ENCODE peak calls at places on chromosomes 12 and 14, in seven cellular contexts. One of them, this sample, is unnamed. For H3K36me3, the result is how much of the 10 kb centered on the place peaks cover.

GRCh38 chr12:131075194-131075593 is 121.5 kb downstream of the ADGRD1 start:
- DNase-seq in prostate gland: no peak
- DNase-seq in ovary: peak
- DNase-seq in transverse colon: no peak
- DNase-seq in uterus: no peak
- DNase-seq in HCT116: no peak
- DNase-seq in IMR-90: no peak
- DNase-seq in this sample: no peak

GRCh38 chr14:78848234-78848820 is 678.2 kb downstream of the NRXN3 start:
- DNase-seq in prostate gland: peak
- DNase-seq in transverse colon: peak
- DNase-seq in ovary: no peak
- DNase-seq in IMR-90: peak
- DNase-seq in HCT116: peak
- DNase-seq in uterus: no peak
- DNase-seq in this sample: peak

GRCh38 chr12:6871052-6871957 is 1.8 kb downstream of the SPSB2 start:
- DNase-seq in IMR-90: no peak
- DNase-seq in HCT116: peak
- DNase-seq in uterus: no peak
- DNase-seq in transverse colon: peak
- DNase-seq in prostate gland: no peak
- DNase-seq in ovary: no peak
- DNase-seq in this sample: peak

GRCh38 chr12:104181313-104181712 is 34.3 kb upstream of the TXNRD1 start:
- DNase-seq in ovary: no peak
- DNase-seq in prostate gland: no peak
- DNase-seq in uterus: no peak
- DNase-seq in transverse colon: no peak
- DNase-seq in HCT116: no peak
- DNase-seq in IMR-90: peak
- DNase-seq in this sample: no peak

GRCh38 chr12:2273751-2274150 is 221.0 kb downstream of the CACNA1C start:
- DNase-seq in transverse colon: no peak
- DNase-seq in uterus: no peak
- DNase-seq in IMR-90: no peak
- DNase-seq in HCT116: no peak
- DNase-seq in prostate gland: no peak
- DNase-seq in ovary: no peak
- DNase-seq in this sample: no peak

GRCh38 chr14:60722836-60723217 is 1.3 kb downstream of the SIX4 start:
- DNase-seq in IMR-90: peak
- DNase-seq in transverse colon: peak
- DNase-seq in ovary: no peak
- DNase-seq in HCT116: no peak
- DNase-seq in uterus: peak
- DNase-seq in prostate gland: peak
- DNase-seq in this sample: no peak

GRCh38 chr12:87074801-87075200 is 818.6 kb upstream of the MGAT4C start:
- DNase-seq in transverse colon: no peak
- DNase-seq in HCT116: no peak
- DNase-seq in prostate gland: no peak
- DNase-seq in ovary: no peak
- DNase-seq in uterus: no peak
- DNase-seq in IMR-90: peak
- DNase-seq in this sample: no peak

GRCh38 chr12:52631264-52631663 is 12.9 kb upstream of the KRT73 start:
- DNase-seq in IMR-90: no peak
- DNase-seq in transverse colon: no peak
- DNase-seq in HCT116: no peak
- DNase-seq in prostate gland: no peak
- DNase-seq in uterus: no peak
- DNase-seq in ovary: no peak
- DNase-seq in this sample: no peak

GRCh38 chr12:27922591-27923139 is 49.9 kb downstream of the PTHLH start:
- DNase-seq in HCT116: no peak
- DNase-seq in prostate gland: peak
- DNase-seq in uterus: peak
- DNase-seq in IMR-90: peak
- DNase-seq in ovary: peak
- DNase-seq in transverse colon: no peak
- DNase-seq in this sample: no peak

GRCh38 chr12:77231548-77231947 is 166.2 kb upstream of the E2F7 start:
- DNase-seq in transverse colon: peak
- DNase-seq in ovary: peak
- DNase-seq in IMR-90: peak
- DNase-seq in HCT116: no peak
- DNase-seq in prostate gland: peak
- DNase-seq in uterus: peak
- DNase-seq in this sample: peak

GRCh38 chr12:56749364-56749763 is 2.8 kb downstream of the PRIM1 start:
- DNase-seq in IMR-90: no peak
- DNase-seq in HCT116: no peak
- DNase-seq in prostate gland: no peak
- DNase-seq in ovary: no peak
- DNase-seq in transverse colon: no peak
- DNase-seq in uterus: no peak
- DNase-seq in this sample: no peak

GRCh38 chr14:81323621-81324400 is 76.3 kb downstream of the STON2 start:
- DNase-seq in transverse colon: peak
- DNase-seq in HCT116: peak
- DNase-seq in ovary: no peak
- DNase-seq in uterus: no peak
- DNase-seq in IMR-90: no peak
- DNase-seq in prostate gland: peak
- DNase-seq in this sample: peak

GRCh38 chr14:100329233-100330006 is 6.3 kb downstream of the SLC25A47 start:
- DNase-seq in HCT116: no peak
- DNase-seq in prostate gland: no peak
- DNase-seq in ovary: no peak
- DNase-seq in transverse colon: no peak
- DNase-seq in IMR-90: no peak
- DNase-seq in uterus: no peak
- DNase-seq in this sample: no peak

GRCh38 chr14:71753976-71754375 is 178.3 kb upstream of the RGS6 start:
- DNase-seq in transverse colon: no peak
- DNase-seq in HCT116: no peak
- DNase-seq in IMR-90: no peak
- DNase-seq in prostate gland: no peak
- DNase-seq in uterus: no peak
- DNase-seq in ovary: no peak
- DNase-seq in this sample: no peak

GRCh38 chr12:31583878-31584277 is 7.1 kb downstream of the DENND5B start:
- DNase-seq in IMR-90: no peak
- DNase-seq in ovary: no peak
- DNase-seq in HCT116: no peak
- DNase-seq in transverse colon: no peak
- DNase-seq in uterus: no peak
- DNase-seq in prostate gland: no peak
- DNase-seq in this sample: no peak

GRCh38 chr14:92481386-92481785 is 32.2 kb upstream of the RIN3 start:
- DNase-seq in transverse colon: peak
- DNase-seq in ovary: no peak
- DNase-seq in HCT116: no peak
- DNase-seq in IMR-90: peak
- DNase-seq in prostate gland: no peak
- DNase-seq in uterus: no peak
- DNase-seq in this sample: no peak

GRCh38 chr14:39016733-39017095 is 86.3 kb downstream of the SEC23A start:
- DNase-seq in HCT116: no peak
- DNase-seq in ovary: no peak
- DNase-seq in transverse colon: no peak
- DNase-seq in prostate gland: no peak
- DNase-seq in IMR-90: no peak
- DNase-seq in uterus: no peak
- DNase-seq in this sample: no peak

DNA sequence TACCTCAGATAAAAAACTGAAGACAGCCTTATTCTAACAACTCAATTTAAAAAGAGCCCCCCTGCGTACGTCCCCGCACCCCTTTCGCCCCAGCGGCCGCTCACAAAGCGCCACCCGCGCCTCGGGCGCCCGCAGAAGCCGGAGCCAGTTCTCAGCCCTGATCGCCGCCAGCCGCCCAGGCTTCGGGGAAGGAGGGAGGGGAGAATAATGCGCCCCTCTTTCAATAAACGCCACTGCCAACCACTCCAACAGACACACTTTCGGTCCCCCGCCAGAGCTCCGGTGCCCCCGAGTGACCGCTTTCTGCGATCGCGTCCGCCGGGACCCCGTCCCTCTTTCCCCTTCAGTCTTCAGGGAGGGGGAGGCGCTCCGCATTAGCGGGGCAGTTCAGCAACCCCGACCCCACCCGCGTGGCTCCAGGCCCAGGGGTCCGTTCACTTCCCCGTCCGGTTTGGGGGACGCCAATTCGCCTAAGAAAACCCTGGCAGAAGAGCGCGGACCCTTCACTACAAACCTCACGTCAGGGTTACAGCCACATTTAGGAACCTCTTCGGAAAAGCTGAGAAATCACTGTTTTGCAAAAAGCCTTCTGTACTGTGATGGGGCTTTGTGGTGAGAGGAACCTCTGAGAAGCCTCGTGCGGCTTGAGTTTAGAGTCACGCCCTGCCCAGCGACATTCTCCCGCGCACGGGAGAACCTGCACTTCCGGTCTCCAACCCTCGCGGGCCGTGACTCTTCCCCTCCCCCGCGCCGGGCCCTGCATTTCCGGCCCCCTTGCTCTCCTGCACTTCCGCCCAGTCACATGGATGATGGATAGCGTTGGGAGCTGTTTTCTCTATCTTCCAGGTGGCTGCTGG is 18.7 kb downstream of the FOXG1 start:
- DNase-seq in transverse colon: no peak
- DNase-seq in HCT116: no peak
- DNase-seq in uterus: no peak
- DNase-seq in prostate gland: no peak
- DNase-seq in IMR-90: peak
- DNase-seq in ovary: no peak
- DNase-seq in this sample: no peak
- TF ChIP-seq POLR2A in transverse colon: no peak
- TF ChIP-seq POLR2A in HCT116: no peak
- TF ChIP-seq POLR2A in uterus: no peak
- TF ChIP-seq POLR2A in prostate gland: no peak
- TF ChIP-seq POLR2A in IMR-90: no peak
- TF ChIP-seq POLR2A in ovary: no peak
- TF ChIP-seq POLR2A in this sample: no peak

DNA sequence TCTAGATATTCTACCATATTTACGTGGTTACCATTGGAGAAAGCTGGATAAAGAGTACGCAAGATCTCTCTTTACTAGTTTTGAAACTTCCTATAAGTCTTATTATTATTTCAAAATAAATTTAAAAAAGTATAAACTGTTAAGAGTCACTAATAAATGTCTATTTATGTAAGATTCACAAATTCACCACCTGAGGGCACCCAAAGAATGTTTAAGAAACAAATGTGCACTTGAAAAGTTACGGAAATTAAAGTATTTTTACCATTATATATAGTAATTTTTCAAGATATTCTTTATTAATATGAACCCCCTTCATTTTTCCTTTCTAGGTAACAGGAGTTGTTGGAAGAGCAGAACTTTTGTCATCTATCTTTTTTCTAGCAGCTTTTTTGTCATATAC is 11.9 kb downstream of the TMTC3 start:
- DNase-seq in IMR-90: peak
- DNase-seq in HCT116: peak
- DNase-seq in uterus: no peak
- DNase-seq in transverse colon: no peak
- DNase-seq in ovary: no peak
- DNase-seq in prostate gland: no peak
- DNase-seq in this sample: no peak
- TF ChIP-seq CTCF in IMR-90: peak
- TF ChIP-seq CTCF in HCT116: no peak
- TF ChIP-seq CTCF in uterus: no peak
- TF ChIP-seq CTCF in transverse colon: peak
- TF ChIP-seq CTCF in ovary: no peak
- TF ChIP-seq CTCF in prostate gland: peak
- TF ChIP-seq CTCF in this sample: peak

GRCh38 chr12:100794441-100795192 is at the start of gene ANO4:
- DNase-seq in IMR-90: peak
- DNase-seq in prostate gland: no peak
- DNase-seq in transverse colon: no peak
- DNase-seq in uterus: peak
- DNase-seq in HCT116: no peak
- DNase-seq in ovary: peak
- DNase-seq in this sample: no peak

GRCh38 chr12:100793182-100793581 is 1.4 kb upstream of the ANO4 start:
- DNase-seq in transverse colon: no peak
- DNase-seq in prostate gland: no peak
- DNase-seq in IMR-90: peak
- DNase-seq in uterus: peak
- DNase-seq in ovary: peak
- DNase-seq in HCT116: peak
- DNase-seq in this sample: no peak

GRCh38 chr12:100789975-100790374 is 4.6 kb upstream of the ANO4 start:
- DNase-seq in transverse colon: no peak
- DNase-seq in prostate gland: no peak
- DNase-seq in HCT116: no peak
- DNase-seq in ovary: no peak
- DNase-seq in IMR-90: no peak
- DNase-seq in uterus: no peak
- DNase-seq in this sample: no peak

GRCh38 chr12:100790558-100790957 is 4.0 kb upstream of the ANO4 start:
- DNase-seq in ovary: no peak
- DNase-seq in prostate gland: no peak
- DNase-seq in IMR-90: no peak
- DNase-seq in uterus: no peak
- DNase-seq in HCT116: no peak
- DNase-seq in transverse colon: no peak
- DNase-seq in this sample: no peak

GRCh38 chr12:100789146-100789545 is 5.4 kb upstream of the ANO4 start:
- DNase-seq in uterus: no peak
- DNase-seq in HCT116: no peak
- DNase-seq in IMR-90: peak
- DNase-seq in transverse colon: no peak
- DNase-seq in prostate gland: no peak
- DNase-seq in ovary: no peak
- DNase-seq in this sample: no peak
- H3K36me3 ChIP-seq in uterus: under half
- H3K36me3 ChIP-seq in HCT116: under half
- H3K36me3 ChIP-seq in IMR-90: under half
- H3K36me3 ChIP-seq in transverse colon: under half
- H3K36me3 ChIP-seq in prostate gland: under half
- H3K36me3 ChIP-seq in ovary: under half
- H3K36me3 ChIP-seq in this sample: under half

GRCh38 chr12:111413442-111414086 is 7.8 kb downstream of the SH2B3 start:
- DNase-seq in uterus: no peak
- DNase-seq in IMR-90: peak
- DNase-seq in prostate gland: no peak
- DNase-seq in transverse colon: peak
- DNase-seq in ovary: no peak
- DNase-seq in HCT116: no peak
- DNase-seq in this sample: no peak
- TF ChIP-seq POLR2A in uterus: no peak
- TF ChIP-seq POLR2A in IMR-90: no peak
- TF ChIP-seq POLR2A in prostate gland: no peak
- TF ChIP-seq POLR2A in transverse colon: no peak
- TF ChIP-seq POLR2A in ovary: no peak
- TF ChIP-seq POLR2A in HCT116: no peak
- TF ChIP-seq POLR2A in this sample: no peak

DNA sequence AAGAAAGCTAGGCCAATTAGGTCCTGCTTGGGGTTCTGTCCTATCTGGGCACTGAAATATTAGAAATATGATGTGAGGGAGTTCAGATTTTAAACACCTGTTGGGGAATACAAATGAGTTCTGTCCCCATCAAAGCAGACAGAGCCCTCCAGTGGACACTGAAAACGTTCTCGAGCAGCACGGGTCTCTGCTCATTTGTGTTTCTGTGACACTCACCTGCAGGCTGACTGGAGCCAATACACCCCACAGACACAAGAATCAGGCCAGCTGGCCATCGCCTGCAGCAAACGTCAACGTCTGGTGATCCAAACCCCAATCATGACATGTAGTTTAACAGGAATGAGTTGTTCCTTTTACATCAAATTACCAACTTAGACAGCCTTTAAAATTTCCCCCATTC is 493.4 kb upstream of the TMEM132C start:
- DNase-seq in IMR-90: no peak
- DNase-seq in transverse colon: no peak
- DNase-seq in HCT116: no peak
- DNase-seq in prostate gland: no peak
- DNase-seq in ovary: no peak
- DNase-seq in uterus: no peak
- DNase-seq in this sample: no peak
- TF ChIP-seq CTCF in IMR-90: no peak
- TF ChIP-seq CTCF in transverse colon: no peak
- TF ChIP-seq CTCF in HCT116: no peak
- TF ChIP-seq CTCF in prostate gland: no peak
- TF ChIP-seq CTCF in ovary: no peak
- TF ChIP-seq CTCF in uterus: no peak
- TF ChIP-seq CTCF in this sample: no peak